ENCODE peak calls at places on chromosomes 16 and 17, in four cellular contexts. One of them, this sample, is unnamed.

GRCh38 chr16:7140899-7141298 is 191.7 kb upstream of the RBFOX1 start:
- DNase-seq in GM19239: no peak
- DNase-seq in GM10248: no peak
- DNase-seq in iPS-NIHi11: no peak
- DNase-seq in this sample: no peak

GRCh38 chr16:70576431-70577255 is 53.0 kb downstream of the SF3B3 start:
- DNase-seq in GM19239: peak; percentile 43
- DNase-seq in GM10248: peak; percentile 65
- DNase-seq in iPS-NIHi11: no peak
- DNase-seq in this sample: no peak

GRCh38 chr17:19341641-19342610 is 20.6 kb downstream of the B9D1 start:
- DNase-seq in GM19239: no peak
- DNase-seq in GM10248: no peak
- DNase-seq in iPS-NIHi11: no peak
- DNase-seq in this sample: no peak

GRCh38 chr17:43406676-43407645 is 8.2 kb downstream of the ARL4D start:
- DNase-seq in GM19239: no peak
- DNase-seq in GM10248: no peak
- DNase-seq in iPS-NIHi11: no peak
- DNase-seq in this sample: no peak

GRCh38 chr16:2159052-2159838 is 3.7 kb downstream of the TRAF7 start:
- DNase-seq in GM19239: no peak
- DNase-seq in GM10248: no peak
- DNase-seq in iPS-NIHi11: no peak
- DNase-seq in this sample: no peak

GRCh38 chr17:77178586-77178985 is 37.8 kb downstream of the SEC14L1 start:
- DNase-seq in GM19239: no peak
- DNase-seq in GM10248: no peak
- DNase-seq in iPS-NIHi11: no peak
- DNase-seq in this sample: no peak

GRCh38 chr17:49076575-49077384 is 55.8 kb upstream of the B4GALNT2 start:
- DNase-seq in GM19239: no peak
- DNase-seq in GM10248: no peak
- DNase-seq in iPS-NIHi11: no peak
- DNase-seq in this sample: no peak

GRCh38 chr16:683396-684066 is 603 bp downstream of the JMJD8 start:
- DNase-seq in GM19239: no peak
- DNase-seq in GM10248: no peak
- DNase-seq in iPS-NIHi11: no peak
- DNase-seq in this sample: no peak

GRCh38 chr17:41773731-41774193 is 12.7 kb downstream of the JUP start:
- DNase-seq in GM19239: no peak
- DNase-seq in GM10248: no peak
- DNase-seq in iPS-NIHi11: peak; percentile 15
- DNase-seq in this sample: no peak

GRCh38 chr17:35022536-35023063 is 40.9 kb downstream of the RFFL start:
- DNase-seq in GM19239: peak; percentile 56
- DNase-seq in GM10248: peak; percentile 58
- DNase-seq in iPS-NIHi11: no peak
- DNase-seq in this sample: peak; percentile 29

GRCh38 chr16:76114681-76115080 is 162.5 kb upstream of the CNTNAP4 start:
- DNase-seq in GM19239: no peak
- DNase-seq in GM10248: no peak
- DNase-seq in iPS-NIHi11: no peak
- DNase-seq in this sample: no peak

GRCh38 chr17:72222971-72223370 is 102.2 kb downstream of the SOX9 start:
- DNase-seq in GM19239: no peak
- DNase-seq in GM10248: no peak
- DNase-seq in iPS-NIHi11: no peak
- DNase-seq in this sample: no peak

GRCh38 chr16:1377406-1378010 is 25.8 kb downstream of the GNPTG start:
- DNase-seq in GM19239: no peak
- DNase-seq in GM10248: no peak
- DNase-seq in iPS-NIHi11: no peak
- DNase-seq in this sample: no peak

GRCh38 chr16:13070268-13070667 is 168.9 kb downstream of the SHISA9 start:
- DNase-seq in GM19239: no peak
- DNase-seq in GM10248: no peak
- DNase-seq in iPS-NIHi11: peak; percentile 83
- DNase-seq in this sample: no peak

GRCh38 chr17:40561871-40562611 is 3.2 kb downstream of the CCR7 start:
- DNase-seq in GM19239: no peak
- DNase-seq in GM10248: no peak
- DNase-seq in iPS-NIHi11: no peak
- DNase-seq in this sample: peak; percentile 73

GRCh38 chr17:76868669-76869208 is 535 bp downstream of the MGAT5B start:
- DNase-seq in GM19239: no peak
- DNase-seq in GM10248: no peak
- DNase-seq in iPS-NIHi11: peak; percentile 77
- DNase-seq in this sample: no peak

GRCh38 chr17:40177275-40177874 is at the start of gene RAPGEFL1:
- DNase-seq in GM19239: peak; percentile 75
- DNase-seq in GM10248: peak; percentile 94
- DNase-seq in iPS-NIHi11: peak; percentile 95
- DNase-seq in this sample: peak; percentile 47

GRCh38 chr16:27330542-27330941 is 16.8 kb downstream of the IL4R start:
- DNase-seq in GM19239: no peak
- DNase-seq in GM10248: no peak
- DNase-seq in iPS-NIHi11: no peak
- DNase-seq in this sample: no peak

GRCh38 chr16:81140930-81141780 is 45.0 kb upstream of the GCSH start:
- DNase-seq in GM19239: no peak
- DNase-seq in GM10248: no peak
- DNase-seq in iPS-NIHi11: peak; percentile 58
- DNase-seq in this sample: no peak

GRCh38 chr17:15444805-15445204 is 22.6 kb downstream of the CDRT4 start:
- DNase-seq in GM19239: no peak
- DNase-seq in GM10248: no peak
- DNase-seq in iPS-NIHi11: no peak
- DNase-seq in this sample: no peak

GRCh38 chr16:67147437-67148140 is 3.2 kb downstream of the B3GNT9 start:
- DNase-seq in GM19239: no peak
- DNase-seq in GM10248: no peak
- DNase-seq in iPS-NIHi11: no peak
- DNase-seq in this sample: no peak

GRCh38 chr16:71883193-71883848 is 661 bp downstream of the ZNF821 start:
- DNase-seq in GM19239: no peak
- DNase-seq in GM10248: peak; percentile 67
- DNase-seq in iPS-NIHi11: peak; percentile 62
- DNase-seq in this sample: peak; percentile 49

GRCh38 chr17:11598274-11599221 is at the start of gene DNAH9:
- DNase-seq in GM19239: no peak
- DNase-seq in GM10248: no peak
- DNase-seq in iPS-NIHi11: peak; percentile 92
- DNase-seq in this sample: peak; percentile 17

GRCh38 chr16:35102780-35103403 is 1643.5 kb downstream of the TP53TG3F start:
- DNase-seq in GM19239: no peak
- DNase-seq in GM10248: no peak
- DNase-seq in iPS-NIHi11: peak; percentile 9
- DNase-seq in this sample: no peak

GRCh38 chr17:65550758-65551157 is 10.7 kb downstream of the AXIN2 start:
- DNase-seq in GM19239: no peak
- DNase-seq in GM10248: no peak
- DNase-seq in iPS-NIHi11: no peak
- DNase-seq in this sample: no peak

GRCh38 chr17:81927653-81928496 is at the start of gene MAFG:
- DNase-seq in GM19239: peak; percentile 100
- DNase-seq in GM10248: peak; percentile 99
- DNase-seq in iPS-NIHi11: peak; percentile 98
- DNase-seq in this sample: peak; percentile 86

GRCh38 chr17:16948587-16949376 is 23.1 kb downstream of the TNFRSF13B start:
- DNase-seq in GM19239: no peak
- DNase-seq in GM10248: no peak
- DNase-seq in iPS-NIHi11: no peak
- DNase-seq in this sample: no peak

GRCh38 chr17:83178533-83179201 is 99.3 kb downstream of the METRNL start:
- DNase-seq in GM19239: no peak
- DNase-seq in GM10248: no peak
- DNase-seq in iPS-NIHi11: no peak
- DNase-seq in this sample: no peak

GRCh38 chr16:2432801-2433505 is 3.7 kb downstream of the CCNF start:
- DNase-seq in GM19239: no peak
- DNase-seq in GM10248: no peak
- DNase-seq in iPS-NIHi11: no peak
- DNase-seq in this sample: no peak

GRCh38 chr16:57723170-57723569 is 12.4 kb upstream of the KATNB1 start:
- DNase-seq in GM19239: no peak
- DNase-seq in GM10248: no peak
- DNase-seq in iPS-NIHi11: peak; percentile 64
- DNase-seq in this sample: no peak

GRCh38 chr17:13865650-13866049 is 203.7 kb upstream of the COX10 start:
- DNase-seq in GM19239: no peak
- DNase-seq in GM10248: no peak
- DNase-seq in iPS-NIHi11: no peak
- DNase-seq in this sample: no peak

GRCh38 chr16:796296-797119 is 4.0 kb downstream of the GNG13 start:
- DNase-seq in GM19239: no peak
- DNase-seq in GM10248: no peak
- DNase-seq in iPS-NIHi11: no peak
- DNase-seq in this sample: no peak

GRCh38 chr17:65137076-65137935 is at the start of gene RGS9:
- DNase-seq in GM19239: peak; percentile 70
- DNase-seq in GM10248: peak; percentile 90
- DNase-seq in iPS-NIHi11: peak; percentile 95
- DNase-seq in this sample: peak; percentile 80

GRCh38 chr16:2842340-2843000 is 12.4 kb downstream of the ZG16B start:
- DNase-seq in GM19239: peak; percentile 72
- DNase-seq in GM10248: peak; percentile 68
- DNase-seq in iPS-NIHi11: peak; percentile 85
- DNase-seq in this sample: peak; percentile 71

GRCh38 chr17:57589151-57590034 is 155.7 kb downstream of the CCDC182 start:
- DNase-seq in GM19239: no peak
- DNase-seq in GM10248: no peak
- DNase-seq in iPS-NIHi11: no peak
- DNase-seq in this sample: no peak

GRCh38 chr16:74279266-74279665 is 17.3 kb upstream of the PSMD7 start:
- DNase-seq in GM19239: no peak
- DNase-seq in GM10248: no peak
- DNase-seq in iPS-NIHi11: no peak
- DNase-seq in this sample: no peak

GRCh38 chr17:76254275-76254674 is 10.9 kb upstream of the UBALD2 start:
- DNase-seq in GM19239: no peak
- DNase-seq in GM10248: no peak
- DNase-seq in iPS-NIHi11: no peak
- DNase-seq in this sample: no peak

GRCh38 chr17:32161506-32162365 is 19.4 kb downstream of the RHOT1 start:
- DNase-seq in GM19239: no peak
- DNase-seq in GM10248: no peak
- DNase-seq in iPS-NIHi11: no peak
- DNase-seq in this sample: no peak

GRCh38 chr17:55845385-55845784 is 94.5 kb downstream of the PCTP start:
- DNase-seq in GM19239: no peak
- DNase-seq in GM10248: peak; percentile 42
- DNase-seq in iPS-NIHi11: peak; percentile 84
- DNase-seq in this sample: no peak

This sample was measured in stimulated activated naive B cell treated with anti-CD40 and anti-IgM and Interleukin-4, amounts not matched to agents 10 μg/mL and 1 μg/mL and 100 μg/mL, for 72 hours.